ENCODE peak calls at places on chromosomes 3 and 15, in eight cellular contexts. One of them, this sample, is unnamed.

GRCh38 chr3:55486101-55486856 is 827 bp downstream of the WNT5A start:
- DNase-seq in ascending aorta: no peak
- DNase-seq in CD4-positive, alpha-beta memory T cell: no peak
- DNase-seq in sigmoid colon: peak; percentile 81
- DNase-seq in cardiac muscle cell: peak; percentile 76
- DNase-seq in tibial artery: no peak
- DNase-seq in tibial nerve: peak; percentile 51
- DNase-seq in fibroblast of lung: peak; percentile 85
- DNase-seq in this sample: peak; percentile 30

GRCh38 chr3:186775999-186776398 is 7.4 kb upstream of the EIF4A2 start:
- DNase-seq in sigmoid colon: no peak
- DNase-seq in CD4-positive, alpha-beta memory T cell: no peak
- DNase-seq in tibial artery: no peak
- DNase-seq in cardiac muscle cell: peak; percentile 56
- DNase-seq in tibial nerve: no peak
- DNase-seq in ascending aorta: no peak
- DNase-seq in fibroblast of lung: peak; percentile 48
- DNase-seq in this sample: no peak

GRCh38 chr3:49602877-49603411 is 48.7 kb downstream of the BSN start:
- DNase-seq in ascending aorta: no peak
- DNase-seq in tibial artery: no peak
- DNase-seq in CD4-positive, alpha-beta memory T cell: peak; percentile 43
- DNase-seq in tibial nerve: no peak
- DNase-seq in cardiac muscle cell: no peak
- DNase-seq in sigmoid colon: peak; percentile 32
- DNase-seq in fibroblast of lung: no peak
- DNase-seq in this sample: no peak

GRCh38 chr15:25175033-25175788 is 220.4 kb downstream of the SNRPN start:
- DNase-seq in ascending aorta: peak; percentile 5
- DNase-seq in CD4-positive, alpha-beta memory T cell: no peak
- DNase-seq in fibroblast of lung: no peak
- DNase-seq in sigmoid colon: no peak
- DNase-seq in tibial artery: no peak
- DNase-seq in cardiac muscle cell: no peak
- DNase-seq in tibial nerve: no peak
- DNase-seq in this sample: no peak

GRCh38 chr3:70516081-70516480 is 203.6 kb upstream of the MDFIC2 start:
- DNase-seq in cardiac muscle cell: no peak
- DNase-seq in fibroblast of lung: no peak
- DNase-seq in tibial nerve: no peak
- DNase-seq in CD4-positive, alpha-beta memory T cell: no peak
- DNase-seq in tibial artery: no peak
- DNase-seq in sigmoid colon: no peak
- DNase-seq in ascending aorta: no peak
- DNase-seq in this sample: no peak

GRCh38 chr15:40893019-40893723 is 1.1 kb upstream of the VPS18 start:
- DNase-seq in fibroblast of lung: no peak
- DNase-seq in tibial nerve: no peak
- DNase-seq in CD4-positive, alpha-beta memory T cell: no peak
- DNase-seq in tibial artery: no peak
- DNase-seq in sigmoid colon: no peak
- DNase-seq in ascending aorta: no peak
- DNase-seq in cardiac muscle cell: no peak
- DNase-seq in this sample: no peak

GRCh38 chr3:173743512-173743911 is 346.0 kb downstream of the NLGN1 start:
- DNase-seq in sigmoid colon: no peak
- DNase-seq in ascending aorta: no peak
- DNase-seq in CD4-positive, alpha-beta memory T cell: no peak
- DNase-seq in tibial nerve: no peak
- DNase-seq in fibroblast of lung: no peak
- DNase-seq in cardiac muscle cell: no peak
- DNase-seq in tibial artery: no peak
- DNase-seq in this sample: no peak

GRCh38 chr15:34336333-34336732 is 1.2 kb downstream of the SLC12A6 start:
- DNase-seq in sigmoid colon: no peak
- DNase-seq in ascending aorta: no peak
- DNase-seq in tibial artery: no peak
- DNase-seq in cardiac muscle cell: no peak
- DNase-seq in fibroblast of lung: no peak
- DNase-seq in tibial nerve: no peak
- DNase-seq in CD4-positive, alpha-beta memory T cell: no peak
- DNase-seq in this sample: no peak

GRCh38 chr15:64837502-64837901 is 4.2 kb upstream of the PLEKHO2 start:
- DNase-seq in fibroblast of lung: no peak
- DNase-seq in tibial nerve: no peak
- DNase-seq in ascending aorta: no peak
- DNase-seq in tibial artery: peak; percentile 40
- DNase-seq in sigmoid colon: peak; percentile 67
- DNase-seq in CD4-positive, alpha-beta memory T cell: peak; percentile 55
- DNase-seq in cardiac muscle cell: no peak
- DNase-seq in this sample: no peak

GRCh38 chr15:74263473-74263872 is 27.3 kb downstream of the CCDC33 start:
- DNase-seq in tibial nerve: no peak
- DNase-seq in cardiac muscle cell: no peak
- DNase-seq in CD4-positive, alpha-beta memory T cell: no peak
- DNase-seq in ascending aorta: no peak
- DNase-seq in tibial artery: no peak
- DNase-seq in sigmoid colon: no peak
- DNase-seq in fibroblast of lung: no peak
- DNase-seq in this sample: no peak

GRCh38 chr3:87766736-87767135 is 292.1 kb downstream of the CGGBP1 start:
- DNase-seq in cardiac muscle cell: no peak
- DNase-seq in CD4-positive, alpha-beta memory T cell: no peak
- DNase-seq in tibial nerve: no peak
- DNase-seq in fibroblast of lung: no peak
- DNase-seq in sigmoid colon: no peak
- DNase-seq in ascending aorta: no peak
- DNase-seq in tibial artery: no peak
- DNase-seq in this sample: no peak

GRCh38 chr3:81910244-81910852 is 148.9 kb upstream of the GBE1 start:
- DNase-seq in sigmoid colon: no peak
- DNase-seq in ascending aorta: no peak
- DNase-seq in tibial nerve: peak; percentile 17
- DNase-seq in cardiac muscle cell: peak; percentile 53
- DNase-seq in CD4-positive, alpha-beta memory T cell: peak; percentile 6
- DNase-seq in tibial artery: no peak
- DNase-seq in fibroblast of lung: peak; percentile 15
- DNase-seq in this sample: peak; percentile 2

GRCh38 chr15:71333839-71334238 is 218.6 kb downstream of the THSD4 start:
- DNase-seq in CD4-positive, alpha-beta memory T cell: no peak
- DNase-seq in sigmoid colon: no peak
- DNase-seq in fibroblast of lung: peak; percentile 78
- DNase-seq in tibial artery: no peak
- DNase-seq in tibial nerve: no peak
- DNase-seq in cardiac muscle cell: peak; percentile 71
- DNase-seq in ascending aorta: no peak
- DNase-seq in this sample: no peak

GRCh38 chr15:71079208-71080044 is 35.8 kb upstream of the THSD4 start:
- DNase-seq in tibial artery: peak; percentile 65
- DNase-seq in CD4-positive, alpha-beta memory T cell: no peak
- DNase-seq in sigmoid colon: no peak
- DNase-seq in ascending aorta: no peak
- DNase-seq in fibroblast of lung: peak; percentile 92
- DNase-seq in tibial nerve: no peak
- DNase-seq in cardiac muscle cell: peak; percentile 82
- DNase-seq in this sample: no peak

GRCh38 chr3:52220380-52221026 is 4.9 kb downstream of the TLR9 start:
- DNase-seq in tibial artery: peak; percentile 83
- DNase-seq in CD4-positive, alpha-beta memory T cell: peak; percentile 83
- DNase-seq in tibial nerve: peak; percentile 90
- DNase-seq in fibroblast of lung: peak; percentile 37
- DNase-seq in cardiac muscle cell: peak; percentile 84
- DNase-seq in sigmoid colon: peak; percentile 90
- DNase-seq in ascending aorta: no peak
- DNase-seq in this sample: peak; percentile 52

GRCh38 chr3:181292984-181293383 is 303.4 kb upstream of the DNAJC19 start:
- DNase-seq in ascending aorta: no peak
- DNase-seq in fibroblast of lung: peak; percentile 77
- DNase-seq in tibial nerve: no peak
- DNase-seq in tibial artery: no peak
- DNase-seq in sigmoid colon: no peak
- DNase-seq in CD4-positive, alpha-beta memory T cell: no peak
- DNase-seq in cardiac muscle cell: peak; percentile 18
- DNase-seq in this sample: no peak

GRCh38 chr3:195256639-195257453 is 14.1 kb downstream of the XXYLT1 start:
- DNase-seq in ascending aorta: no peak
- DNase-seq in tibial nerve: no peak
- DNase-seq in CD4-positive, alpha-beta memory T cell: no peak
- DNase-seq in tibial artery: no peak
- DNase-seq in cardiac muscle cell: no peak
- DNase-seq in sigmoid colon: no peak
- DNase-seq in fibroblast of lung: no peak
- DNase-seq in this sample: no peak

GRCh38 chr15:51382787-51383186 is 41.3 kb downstream of the GLDN start:
- DNase-seq in CD4-positive, alpha-beta memory T cell: no peak
- DNase-seq in ascending aorta: no peak
- DNase-seq in tibial nerve: peak; percentile 36
- DNase-seq in tibial artery: no peak
- DNase-seq in sigmoid colon: no peak
- DNase-seq in cardiac muscle cell: peak; percentile 69
- DNase-seq in fibroblast of lung: peak; percentile 39
- DNase-seq in this sample: no peak

GRCh38 chr3:126544596-126545281 is 14.0 kb downstream of the C3orf22 start:
- DNase-seq in sigmoid colon: peak; percentile 46
- DNase-seq in tibial artery: peak; percentile 27
- DNase-seq in ascending aorta: no peak
- DNase-seq in fibroblast of lung: no peak
- DNase-seq in CD4-positive, alpha-beta memory T cell: no peak
- DNase-seq in cardiac muscle cell: no peak
- DNase-seq in tibial nerve: no peak
- DNase-seq in this sample: no peak

GRCh38 chr15:85744636-85745422 is 49.9 kb downstream of the KLHL25 start:
- DNase-seq in sigmoid colon: peak; percentile 53
- DNase-seq in tibial nerve: no peak
- DNase-seq in cardiac muscle cell: no peak
- DNase-seq in CD4-positive, alpha-beta memory T cell: no peak
- DNase-seq in ascending aorta: no peak
- DNase-seq in tibial artery: peak; percentile 19
- DNase-seq in fibroblast of lung: no peak
- DNase-seq in this sample: no peak

GRCh38 chr15:53831907-53832793 is 72.7 kb upstream of the WDR72 start:
- DNase-seq in tibial nerve: no peak
- DNase-seq in cardiac muscle cell: no peak
- DNase-seq in sigmoid colon: no peak
- DNase-seq in tibial artery: no peak
- DNase-seq in ascending aorta: no peak
- DNase-seq in fibroblast of lung: no peak
- DNase-seq in CD4-positive, alpha-beta memory T cell: no peak
- DNase-seq in this sample: no peak

GRCh38 chr3:14371573-14372474 is 30.6 kb upstream of the SLC6A6 start:
- DNase-seq in sigmoid colon: peak; percentile 76
- DNase-seq in ascending aorta: peak; percentile 35
- DNase-seq in cardiac muscle cell: peak; percentile 38
- DNase-seq in CD4-positive, alpha-beta memory T cell: no peak
- DNase-seq in tibial artery: peak; percentile 66
- DNase-seq in fibroblast of lung: peak; percentile 64
- DNase-seq in tibial nerve: peak; percentile 43
- DNase-seq in this sample: peak; percentile 96

GRCh38 chr3:7423995-7424394 is 563.1 kb downstream of the GRM7 start:
- DNase-seq in ascending aorta: no peak
- DNase-seq in sigmoid colon: no peak
- DNase-seq in fibroblast of lung: no peak
- DNase-seq in cardiac muscle cell: no peak
- DNase-seq in CD4-positive, alpha-beta memory T cell: no peak
- DNase-seq in tibial nerve: no peak
- DNase-seq in tibial artery: no peak
- DNase-seq in this sample: no peak

GRCh38 chr3:114446605-114447004 is 152.8 kb downstream of the TIGIT start:
- DNase-seq in fibroblast of lung: no peak
- DNase-seq in ascending aorta: no peak
- DNase-seq in tibial artery: no peak
- DNase-seq in cardiac muscle cell: no peak
- DNase-seq in CD4-positive, alpha-beta memory T cell: no peak
- DNase-seq in tibial nerve: no peak
- DNase-seq in sigmoid colon: peak; percentile 64
- DNase-seq in this sample: no peak
- H3K4me3 ChIP-seq in fibroblast of lung: no peak overlapping the region
- H3K4me3 ChIP-seq in ascending aorta: no peak overlapping the region
- H3K4me3 ChIP-seq in tibial artery: no peak overlapping the region
- H3K4me3 ChIP-seq in cardiac muscle cell: no peak overlapping the region
- H3K4me3 ChIP-seq in CD4-positive, alpha-beta memory T cell: no peak overlapping the region
- H3K4me3 ChIP-seq in tibial nerve: no peak overlapping the region
- H3K4me3 ChIP-seq in sigmoid colon: no peak overlapping the region
- H3K4me3 ChIP-seq in this sample: no peak overlapping the region

GRCh38 chr3:43691120-43692002 is 623 bp downstream of the ABHD5 start:
- DNase-seq in ascending aorta: peak; percentile 19
- DNase-seq in sigmoid colon: peak; percentile 82
- DNase-seq in cardiac muscle cell: peak; percentile 57
- DNase-seq in CD4-positive, alpha-beta memory T cell: no peak
- DNase-seq in tibial artery: peak; percentile 71
- DNase-seq in fibroblast of lung: peak; percentile 49
- DNase-seq in tibial nerve: peak; percentile 44
- DNase-seq in this sample: peak; percentile 52
- H3K9me3 ChIP-seq in ascending aorta: no peaks in the 10 kb centered on the region
- H3K9me3 ChIP-seq in sigmoid colon: no peaks in the 10 kb centered on the region
- H3K9me3 ChIP-seq in cardiac muscle cell: no peaks in the 10 kb centered on the region
- H3K9me3 ChIP-seq in CD4-positive, alpha-beta memory T cell: no peaks in the 10 kb centered on the region
- H3K9me3 ChIP-seq in tibial artery: no peaks in the 10 kb centered on the region
- H3K9me3 ChIP-seq in fibroblast of lung: no peaks in the 10 kb centered on the region
- H3K9me3 ChIP-seq in tibial nerve: no peaks in the 10 kb centered on the region
- H3K9me3 ChIP-seq in this sample: no peaks in the 10 kb centered on the region

GRCh38 chr15:69450968-69451695 is 1.5 kb upstream of the RPLP1 start:
- DNase-seq in fibroblast of lung: no peak
- DNase-seq in cardiac muscle cell: no peak
- DNase-seq in tibial artery: no peak
- DNase-seq in ascending aorta: no peak
- DNase-seq in sigmoid colon: no peak
- DNase-seq in CD4-positive, alpha-beta memory T cell: no peak
- DNase-seq in tibial nerve: no peak
- DNase-seq in this sample: no peak
- H3K4me3 ChIP-seq in fibroblast of lung: no peak overlapping the region
- H3K4me3 ChIP-seq in cardiac muscle cell: no peak overlapping the region
- H3K4me3 ChIP-seq in tibial artery: peak overlapping the region; percentile 86
- H3K4me3 ChIP-seq in ascending aorta: no peak overlapping the region
- H3K4me3 ChIP-seq in sigmoid colon: no peak overlapping the region
- H3K4me3 ChIP-seq in CD4-positive, alpha-beta memory T cell: no peak overlapping the region
- H3K4me3 ChIP-seq in tibial nerve: no peak overlapping the region
- H3K4me3 ChIP-seq in this sample: no peak overlapping the region

DNA sequence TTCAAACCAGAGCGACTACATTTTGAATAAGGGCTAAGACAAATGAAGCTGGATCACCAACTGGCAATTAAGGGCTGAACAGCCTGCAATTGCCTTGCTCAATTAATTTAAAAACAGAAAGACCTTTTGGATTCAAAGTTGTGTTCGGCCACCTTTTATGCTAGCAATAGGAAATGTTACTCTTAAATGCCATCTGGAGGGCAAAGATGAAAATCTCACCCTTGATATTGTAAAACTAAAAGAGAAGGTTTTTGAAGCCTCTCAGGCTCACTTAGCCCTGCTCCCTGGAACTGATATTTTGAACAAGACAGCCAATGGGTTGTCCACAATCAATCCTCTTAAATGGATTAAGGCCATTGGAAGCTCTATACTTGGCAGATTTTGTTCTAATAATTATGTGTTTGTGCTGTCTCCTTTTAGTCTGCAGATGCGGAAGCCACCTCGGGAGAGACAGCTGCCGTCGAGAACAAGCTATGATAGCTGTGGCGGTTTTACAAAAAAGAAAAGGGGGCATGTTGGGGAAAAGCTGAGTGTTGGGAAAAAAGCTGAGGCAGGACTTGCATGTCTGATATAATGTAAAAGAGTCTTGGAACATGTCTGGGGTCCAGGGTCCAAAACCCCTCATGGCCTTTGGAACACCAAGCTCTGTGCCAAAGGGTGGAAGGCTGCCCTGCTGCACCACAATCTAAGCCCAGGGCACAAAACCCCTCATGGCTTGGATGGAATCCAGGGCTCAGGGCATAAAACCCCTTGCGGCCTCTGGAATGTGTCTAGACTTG is 44.4 kb downstream of the ACAD9 start:
- DNase-seq in fibroblast of lung: no peak
- DNase-seq in tibial nerve: no peak
- DNase-seq in CD4-positive, alpha-beta memory T cell: peak; percentile 29
- DNase-seq in tibial artery: no peak
- DNase-seq in sigmoid colon: no peak
- DNase-seq in cardiac muscle cell: no peak
- DNase-seq in ascending aorta: no peak
- DNase-seq in this sample: no peak
- H3K9me3 ChIP-seq in fibroblast of lung: no peaks in the 10 kb centered on the region
- H3K9me3 ChIP-seq in tibial nerve: no peaks in the 10 kb centered on the region
- H3K9me3 ChIP-seq in CD4-positive, alpha-beta memory T cell: no peaks in the 10 kb centered on the region
- H3K9me3 ChIP-seq in tibial artery: no peaks in the 10 kb centered on the region
- H3K9me3 ChIP-seq in sigmoid colon: peaks cover 3% of the 10 kb centered on the region
- H3K9me3 ChIP-seq in cardiac muscle cell: no peaks in the 10 kb centered on the region
- H3K9me3 ChIP-seq in ascending aorta: no peaks in the 10 kb centered on the region
- H3K9me3 ChIP-seq in this sample: no peaks in the 10 kb centered on the region